ENCODE peak calls at places on chromosome 1, in five cellular contexts. I is heart right ventricle; Y is stimulated activated CD8-positive, alpha-beta memory T cell treated with anti-CD3 and anti-CD28 coated beads, Interleukin-15, amount 100 ng/mL, for 4 hours; P is activated CD4-positive, alpha-beta T cell treated with anti-CD3 and anti-CD28 coated beads, Interleukin-2, amount 10 ng/mL, durations not matched to agents 7 days and 5 days; E is activated T-cell treated with anti-CD3 and anti-CD28 coated beads, Interleukin-2, amount 50 U/mL, for 48 hours. T is an unnamed sample.

GRCh38 chr1:232859216-232859615 is 54.0 kb downstream of the MAP10 start:
- DNase-seq in I (no peak), Y (no peak), P (no peak), E (no peak), T (no peak)

GRCh38 chr1:34987018-34987417 is 1.9 kb upstream of the TMEM35B start:
- DNase-seq in I (no peak), Y (no peak), P (no peak), E (no peak), T (no peak)

GRCh38 chr1:207890136-207890738 is 20.7 kb downstream of the CD34 start:
- DNase-seq in I (peak; percentile 94), Y (no peak), P (no peak), E (no peak), T (no peak)

GRCh38 chr1:5373281-5373680 is 618.9 kb downstream of the NPHP4 start:
- DNase-seq in I (no peak), Y (no peak), P (no peak), E (no peak), T (no peak)

GRCh38 chr1:56820755-56821461 is 1.7 kb upstream of the FYB2 start:
- DNase-seq in I (peak; percentile 79), Y (peak; percentile 29), P (peak; percentile 74), E (peak; percentile 83), T (peak; percentile 51)

GRCh38 chr1:111769517-111770146 is 13.9 kb downstream of the DDX20 start:
- DNase-seq in I (peak; percentile 24), Y (peak; percentile 13), P (peak; percentile 70), E (no peak), T (peak; percentile 59)

GRCh38 chr1:30526652-30527345 is 196.6 kb downstream of the MATN1 start:
- DNase-seq in I (no peak), Y (no peak), P (no peak), E (no peak), T (no peak)

GRCh38 chr1:242017580-242018233 is 18.8 kb upstream of the MAP1LC3C start:
- DNase-seq in I (peak; percentile 44), Y (peak; percentile 16), P (peak; percentile 38), E (peak; percentile 47), T (peak; percentile 81)

GRCh38 chr1:80531182-80531581 is 1269.6 kb upstream of the ADGRL2 start:
- DNase-seq in I (no peak), Y (no peak), P (no peak), E (no peak), T (no peak)

GRCh38 chr1:17437260-17438175 is 2.0 kb downstream of the RCC2 start:
- DNase-seq in I (peak; percentile 21), Y (peak; percentile 31), P (peak; percentile 46), E (peak; percentile 79), T (peak; percentile 27)

GRCh38 chr1:16232316-16232710 is 4.7 kb downstream of the CPLANE2 start:
- DNase-seq in I (no peak), Y (no peak), P (no peak), E (no peak), T (no peak)

T was measured in HAP-1.